ENCODE peak calls at places on chromosomes 1 and 21, in eight cellular contexts. M, K, T, B, U, P, C and S are unnamed samples.

GRCh38 chr1:206486995-206487788 is 16.9 kb downstream of the IKBKE start:
- DNase-seq in M (no peak), P (no peak), T (no peak), C (no peak), B (no peak), U (no peak), K (no peak), S (no peak)

GRCh38 chr21:43775795-43776430 is at the start of gene CSTB:
- DNase-seq in M (peak; percentile 80), K (no peak), T (peak; percentile 68), P (peak; percentile 65), B (peak; percentile 87), U (no peak), C (no peak), S (peak; percentile 81)

GRCh38 chr1:47181955-47182680 is 7.7 kb downstream of the PDZK1IP1 start:
- DNase-seq in T (no peak), C (no peak), P (peak; percentile 44), B (no peak), M (no peak), K (no peak), U (peak; percentile 72), S (no peak)

GRCh38 chr1:208084220-208084619 is 160.0 kb downstream of the PLXNA2 start:
- DNase-seq in T (no peak), K (no peak), M (no peak), B (no peak), U (no peak), P (no peak), C (no peak), S (no peak)

GRCh38 chr1:10286244-10286643 is 75.9 kb downstream of the KIF1B start:
- DNase-seq in U (no peak), C (no peak), T (no peak), K (no peak), M (no peak), B (no peak), P (no peak), S (no peak)

GRCh38 chr1:199172286-199173124 is 533.7 kb downstream of the PTPRC start:
- DNase-seq in T (no peak), B (no peak), U (no peak), C (no peak), P (no peak), M (no peak), K (no peak), S (no peak)

GRCh38 chr21:38478782-38479181 is 19.5 kb downstream of the ERG start:
- DNase-seq in U (no peak), B (no peak), T (no peak), C (no peak), K (no peak), M (no peak), P (no peak), S (no peak)

GRCh38 chr1:223142795-223143759 is at the start of gene TLR5:
- DNase-seq in U (peak; percentile 98), C (peak; percentile 47), M (peak; percentile 87), K (peak; percentile 73), T (peak; percentile 82), B (peak; percentile 94), P (peak; percentile 71), S (peak; percentile 94)

GRCh38 chr1:24801169-24801568 is 55.9 kb downstream of the CLIC4 start:
- DNase-seq in C (no peak), K (no peak), M (no peak), T (no peak), B (no peak), U (no peak), P (no peak), S (no peak)

GRCh38 chr21:41677671-41678015 is 89.2 kb downstream of the RIPK4 start:
- DNase-seq in T (no peak), M (no peak), B (no peak), U (no peak), K (no peak), C (no peak), P (peak; percentile 82), S (no peak)

GRCh38 chr1:234486858-234487830 is 8.2 kb upstream of the TARBP1 start:
- DNase-seq in U (no peak), P (peak; percentile 69), T (peak; percentile 46), M (peak; percentile 55), K (no peak), B (peak; percentile 35), C (no peak), S (peak; percentile 26)

DNA sequence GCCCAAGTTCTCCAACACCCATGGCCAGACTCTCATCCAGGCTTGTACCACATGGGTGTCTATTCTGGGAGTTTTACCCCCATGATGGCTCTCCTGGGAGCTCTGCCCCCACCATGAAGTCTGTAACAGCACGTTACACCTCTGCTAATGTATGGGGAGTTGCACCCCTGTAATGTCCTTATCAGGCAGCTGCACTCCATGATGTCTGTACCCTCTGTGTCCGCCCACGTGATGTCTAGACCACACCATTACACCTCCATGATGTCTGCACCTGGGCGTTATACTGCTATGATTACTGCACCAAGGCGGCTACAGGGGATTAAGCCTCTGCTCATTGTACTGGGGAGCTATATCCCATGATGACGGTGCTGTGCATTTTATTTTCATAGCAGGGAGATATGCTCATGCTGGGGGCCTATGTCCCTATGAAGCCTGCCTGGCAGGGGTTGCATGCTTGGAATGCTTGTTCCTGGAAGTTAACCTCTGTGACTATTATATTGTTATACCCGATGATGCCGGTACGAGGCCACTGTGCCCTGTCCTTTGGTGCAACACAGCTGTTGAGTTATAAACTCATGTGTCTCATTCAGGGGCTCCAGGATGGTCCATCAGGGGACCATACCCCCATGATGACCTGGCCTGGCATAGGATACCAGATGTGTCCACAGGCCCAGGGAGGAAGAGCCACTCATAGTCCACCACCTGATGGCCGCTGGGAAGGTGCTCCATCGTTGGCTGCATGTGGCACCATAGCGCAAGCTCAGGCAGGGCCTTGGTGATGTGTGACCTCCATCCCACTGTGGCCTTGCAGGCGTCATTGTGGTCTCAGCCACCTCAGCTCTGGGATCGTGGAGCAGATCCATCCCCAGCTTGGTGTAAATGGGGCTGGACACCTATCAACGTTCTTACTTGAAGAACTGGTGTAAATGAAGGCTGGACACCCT is 12.1 kb downstream of the PTPRF start:
- DNase-seq in T (no peak), P (no peak), C (no peak), M (no peak), B (no peak), K (no peak), U (peak; percentile 42), S (no peak)
- TF ChIP-seq POLR2A in T (no peak), P (no peak), C (no peak), M (no peak), B (no peak), K (no peak), U (no peak), S (no peak)

DNA sequence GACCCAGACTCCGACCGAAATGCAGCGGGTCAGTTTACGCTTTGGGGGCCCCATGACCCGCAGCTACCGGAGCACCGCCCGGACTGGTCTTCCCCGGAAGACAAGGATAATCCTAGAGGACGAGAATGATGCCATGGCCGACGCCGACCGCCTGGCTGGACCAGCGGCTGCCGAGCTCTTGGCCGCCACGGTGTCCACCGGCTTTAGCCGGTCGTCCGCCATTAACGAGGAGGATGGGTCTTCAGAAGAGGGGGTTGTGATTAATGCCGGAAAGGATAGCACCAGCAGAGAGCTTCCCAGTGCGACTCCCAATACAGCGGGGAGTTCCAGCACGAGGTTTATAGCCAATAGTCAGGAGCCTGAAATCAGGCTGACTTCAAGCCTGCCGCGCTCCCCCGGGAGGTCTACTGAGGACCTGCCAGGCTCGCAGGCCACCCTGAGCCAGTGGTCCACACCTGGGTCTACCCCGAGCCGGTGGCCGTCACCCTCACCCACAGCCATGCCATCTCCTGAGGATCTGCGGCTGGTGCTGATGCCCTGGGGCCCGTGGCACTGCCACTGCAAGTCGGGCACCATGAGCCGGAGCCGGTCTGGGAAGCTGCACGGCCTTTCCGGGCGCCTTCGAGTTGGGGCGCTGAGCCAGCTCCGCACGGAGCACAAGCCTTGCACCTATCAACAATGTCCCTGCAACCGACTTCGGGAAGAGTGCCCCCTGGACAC is 534 bp downstream of the C1orf56 start:
- DNase-seq in T (peak; percentile 69), U (no peak), M (peak; percentile 78), P (peak; percentile 83), K (peak; percentile 86), B (peak; percentile 76), C (no peak), S (peak; percentile 75)
- TF ChIP-seq POLR2A in T (peak; percentile 20), U (peak; percentile 17), M (no peak), P (peak; percentile 53), K (peak; percentile 61), B (no peak), C (no peak), S (no peak)

GRCh38 chr1:150486966-150487762 is at the start of gene TARS2:
- DNase-seq in B (peak; percentile 97), P (peak; percentile 99), K (peak; percentile 76), T (peak; percentile 98), C (peak; percentile 89), M (peak; percentile 99), U (peak; percentile 97), S (peak; percentile 91)
- TF ChIP-seq POLR2A in B (peak; percentile 77), P (peak; percentile 73), K (peak; percentile 77), T (peak; percentile 68), C (no peak), M (no peak), U (peak; percentile 95), S (peak; percentile 25)

DNA sequence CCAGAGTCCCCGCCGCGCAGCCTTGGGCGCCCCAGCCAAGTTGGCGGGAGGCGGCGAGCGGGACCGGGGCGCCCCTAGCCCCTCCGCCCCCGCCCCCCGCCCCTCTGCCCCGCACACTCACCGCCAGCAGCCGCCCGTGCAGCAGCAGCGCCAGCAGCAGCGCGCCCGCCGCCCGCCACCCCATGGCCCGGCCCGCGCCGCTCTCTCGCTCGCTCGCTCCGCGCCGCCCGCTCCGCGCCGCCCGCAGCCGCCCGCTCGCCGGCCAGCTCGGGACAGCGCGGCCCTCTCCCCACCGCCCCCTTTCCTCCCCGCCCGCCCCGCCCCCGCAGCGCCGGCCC is at the start of gene HSPG2:
- DNase-seq in B (no peak), C (no peak), K (no peak), T (no peak), U (no peak), P (no peak), M (no peak), S (no peak)
- TF ChIP-seq POLR2A in B (no peak), C (no peak), K (peak; percentile 76), T (no peak), U (no peak), P (peak; percentile 66), M (no peak), S (no peak)

GRCh38 chr1:78377356-78377928 is 113.3 kb upstream of the PTGFR start:
- DNase-seq in C (no peak), M (no peak), T (no peak), P (no peak), K (no peak), B (no peak), U (no peak), S (no peak)
- TF ChIP-seq POLR2A in C (no peak), M (no peak), T (no peak), P (no peak), K (no peak), B (no peak), U (no peak), S (no peak)

DNA sequence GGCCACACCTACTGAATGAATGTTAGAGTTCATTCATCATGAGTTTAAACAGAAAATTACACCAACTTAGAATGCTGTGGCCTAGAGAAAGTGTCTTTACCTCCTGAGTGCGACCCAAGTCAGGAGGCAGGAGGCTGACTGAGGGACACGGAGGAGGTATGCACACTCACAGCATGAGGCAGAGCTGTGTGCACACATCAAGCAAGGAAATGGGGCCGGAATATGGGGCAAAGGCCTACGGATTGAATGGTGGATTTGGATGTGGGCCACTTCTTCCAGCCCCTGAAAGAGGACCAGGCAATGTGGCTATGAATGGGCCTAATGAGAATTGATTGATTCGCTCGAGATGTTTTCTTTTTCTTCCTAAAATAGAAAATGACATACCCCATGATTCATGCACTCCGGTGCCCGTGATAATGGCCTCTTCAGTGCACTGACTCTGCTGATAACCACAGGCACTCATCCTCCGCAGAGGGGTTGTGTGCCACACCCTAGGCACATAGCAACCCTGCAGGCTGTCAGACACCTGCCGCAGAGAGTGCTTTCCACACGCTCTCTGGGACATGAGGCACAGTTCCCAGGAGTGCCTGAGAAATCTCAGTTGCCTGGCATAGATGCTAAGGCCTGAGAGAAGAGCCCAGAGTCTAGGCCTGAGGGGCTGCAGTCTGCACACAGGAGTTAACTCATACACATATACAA is 155.5 kb downstream of the GLUL start:
- DNase-seq in U (peak; percentile 37), K (peak; percentile 11), M (no peak), P (no peak), C (no peak), T (no peak), B (peak; percentile 60), S (no peak)
- TF ChIP-seq POLR2A in U (no peak), K (no peak), M (no peak), P (no peak), C (no peak), T (no peak), B (no peak), S (no peak)